ENCODE peak calls at places on chromosomes 6 and 20, in four cellular contexts. One of them, this sample, is unnamed.

GRCh38 chr20:36060676-36061075 is 92.3 kb downstream of the CNBD2 start:
- DNase-seq in stimulated activated CD8-positive, alpha-beta memory T cell treated with anti-CD3 and anti-CD28 coated beads, Interleukin-12 subunit alpha, Interleukin-12 subunit beta, amount 100 ng/mL, for 4 hours: no peak
- DNase-seq in stimulated activated naive B cell treated with anti-CD40 and anti-IgM and Interleukin-4, amounts not matched to agents 10 μg/mL and 1 μg/mL and 100 μg/mL, for 72 hours: no peak
- DNase-seq in GF-D8: no peak
- DNase-seq in this sample: no peak

GRCh38 chr6:142474446-142475289 is 172.9 kb downstream of the ADGRG6 start:
- DNase-seq in stimulated activated CD8-positive, alpha-beta memory T cell treated with anti-CD3 and anti-CD28 coated beads, Interleukin-12 subunit alpha, Interleukin-12 subunit beta, amount 100 ng/mL, for 4 hours: no peak
- DNase-seq in stimulated activated naive B cell treated with anti-CD40 and anti-IgM and Interleukin-4, amounts not matched to agents 10 μg/mL and 1 μg/mL and 100 μg/mL, for 72 hours: no peak
- DNase-seq in GF-D8: no peak
- DNase-seq in this sample: peak

GRCh38 chr6:104639671-104640070 is 220.0 kb downstream of the HACE1 start:
- DNase-seq in stimulated activated CD8-positive, alpha-beta memory T cell treated with anti-CD3 and anti-CD28 coated beads, Interleukin-12 subunit alpha, Interleukin-12 subunit beta, amount 100 ng/mL, for 4 hours: no peak
- DNase-seq in stimulated activated naive B cell treated with anti-CD40 and anti-IgM and Interleukin-4, amounts not matched to agents 10 μg/mL and 1 μg/mL and 100 μg/mL, for 72 hours: no peak
- DNase-seq in GF-D8: peak
- DNase-seq in this sample: peak

GRCh38 chr20:59006167-59006863 is 739 bp downstream of the CTSZ start:
- DNase-seq in stimulated activated CD8-positive, alpha-beta memory T cell treated with anti-CD3 and anti-CD28 coated beads, Interleukin-12 subunit alpha, Interleukin-12 subunit beta, amount 100 ng/mL, for 4 hours: no peak
- DNase-seq in stimulated activated naive B cell treated with anti-CD40 and anti-IgM and Interleukin-4, amounts not matched to agents 10 μg/mL and 1 μg/mL and 100 μg/mL, for 72 hours: peak
- DNase-seq in GF-D8: no peak
- DNase-seq in this sample: no peak

GRCh38 chr6:131419698-131420097 is 153.3 kb upstream of the ARG1 start:
- DNase-seq in stimulated activated CD8-positive, alpha-beta memory T cell treated with anti-CD3 and anti-CD28 coated beads, Interleukin-12 subunit alpha, Interleukin-12 subunit beta, amount 100 ng/mL, for 4 hours: no peak
- DNase-seq in stimulated activated naive B cell treated with anti-CD40 and anti-IgM and Interleukin-4, amounts not matched to agents 10 μg/mL and 1 μg/mL and 100 μg/mL, for 72 hours: no peak
- DNase-seq in GF-D8: no peak
- DNase-seq in this sample: no peak

GRCh38 chr6:147642458-147642857 is 134.0 kb downstream of the SAMD5 start:
- DNase-seq in stimulated activated CD8-positive, alpha-beta memory T cell treated with anti-CD3 and anti-CD28 coated beads, Interleukin-12 subunit alpha, Interleukin-12 subunit beta, amount 100 ng/mL, for 4 hours: no peak
- DNase-seq in stimulated activated naive B cell treated with anti-CD40 and anti-IgM and Interleukin-4, amounts not matched to agents 10 μg/mL and 1 μg/mL and 100 μg/mL, for 72 hours: no peak
- DNase-seq in GF-D8: no peak
- DNase-seq in this sample: no peak

GRCh38 chr6:30207619-30208295 is 5.4 kb downstream of the TRIM26 start:
- DNase-seq in stimulated activated CD8-positive, alpha-beta memory T cell treated with anti-CD3 and anti-CD28 coated beads, Interleukin-12 subunit alpha, Interleukin-12 subunit beta, amount 100 ng/mL, for 4 hours: no peak
- DNase-seq in stimulated activated naive B cell treated with anti-CD40 and anti-IgM and Interleukin-4, amounts not matched to agents 10 μg/mL and 1 μg/mL and 100 μg/mL, for 72 hours: no peak
- DNase-seq in GF-D8: no peak
- DNase-seq in this sample: no peak

GRCh38 chr6:119466226-119466625 is 116.7 kb upstream of the MAN1A1 start:
- DNase-seq in stimulated activated CD8-positive, alpha-beta memory T cell treated with anti-CD3 and anti-CD28 coated beads, Interleukin-12 subunit alpha, Interleukin-12 subunit beta, amount 100 ng/mL, for 4 hours: no peak
- DNase-seq in stimulated activated naive B cell treated with anti-CD40 and anti-IgM and Interleukin-4, amounts not matched to agents 10 μg/mL and 1 μg/mL and 100 μg/mL, for 72 hours: no peak
- DNase-seq in GF-D8: no peak
- DNase-seq in this sample: no peak

GRCh38 chr6:48894469-48894868 is 568.6 kb downstream of the MMUT start:
- DNase-seq in stimulated activated CD8-positive, alpha-beta memory T cell treated with anti-CD3 and anti-CD28 coated beads, Interleukin-12 subunit alpha, Interleukin-12 subunit beta, amount 100 ng/mL, for 4 hours: no peak
- DNase-seq in stimulated activated naive B cell treated with anti-CD40 and anti-IgM and Interleukin-4, amounts not matched to agents 10 μg/mL and 1 μg/mL and 100 μg/mL, for 72 hours: no peak
- DNase-seq in GF-D8: no peak
- DNase-seq in this sample: no peak

GRCh38 chr6:167825759-167826229 is 917 bp upstream of the AFDN start:
- DNase-seq in stimulated activated CD8-positive, alpha-beta memory T cell treated with anti-CD3 and anti-CD28 coated beads, Interleukin-12 subunit alpha, Interleukin-12 subunit beta, amount 100 ng/mL, for 4 hours: no peak
- DNase-seq in stimulated activated naive B cell treated with anti-CD40 and anti-IgM and Interleukin-4, amounts not matched to agents 10 μg/mL and 1 μg/mL and 100 μg/mL, for 72 hours: no peak
- DNase-seq in GF-D8: no peak
- DNase-seq in this sample: no peak

GRCh38 chr6:1131285-1132079 is 180.4 kb upstream of the FOXQ1 start:
- DNase-seq in stimulated activated CD8-positive, alpha-beta memory T cell treated with anti-CD3 and anti-CD28 coated beads, Interleukin-12 subunit alpha, Interleukin-12 subunit beta, amount 100 ng/mL, for 4 hours: no peak
- DNase-seq in stimulated activated naive B cell treated with anti-CD40 and anti-IgM and Interleukin-4, amounts not matched to agents 10 μg/mL and 1 μg/mL and 100 μg/mL, for 72 hours: no peak
- DNase-seq in GF-D8: no peak
- DNase-seq in this sample: no peak

GRCh38 chr6:142853244-142854180 is 91.5 kb downstream of the HIVEP2 start:
- DNase-seq in stimulated activated CD8-positive, alpha-beta memory T cell treated with anti-CD3 and anti-CD28 coated beads, Interleukin-12 subunit alpha, Interleukin-12 subunit beta, amount 100 ng/mL, for 4 hours: no peak
- DNase-seq in stimulated activated naive B cell treated with anti-CD40 and anti-IgM and Interleukin-4, amounts not matched to agents 10 μg/mL and 1 μg/mL and 100 μg/mL, for 72 hours: no peak
- DNase-seq in GF-D8: no peak
- DNase-seq in this sample: no peak

GRCh38 chr20:34703061-34703572 is 1.0 kb upstream of the TP53INP2 start:
- DNase-seq in stimulated activated CD8-positive, alpha-beta memory T cell treated with anti-CD3 and anti-CD28 coated beads, Interleukin-12 subunit alpha, Interleukin-12 subunit beta, amount 100 ng/mL, for 4 hours: no peak
- DNase-seq in stimulated activated naive B cell treated with anti-CD40 and anti-IgM and Interleukin-4, amounts not matched to agents 10 μg/mL and 1 μg/mL and 100 μg/mL, for 72 hours: no peak
- DNase-seq in GF-D8: no peak
- DNase-seq in this sample: no peak

GRCh38 chr6:10510592-10511367 is 10.4 kb upstream of the GCNT2 start:
- DNase-seq in stimulated activated CD8-positive, alpha-beta memory T cell treated with anti-CD3 and anti-CD28 coated beads, Interleukin-12 subunit alpha, Interleukin-12 subunit beta, amount 100 ng/mL, for 4 hours: no peak
- DNase-seq in stimulated activated naive B cell treated with anti-CD40 and anti-IgM and Interleukin-4, amounts not matched to agents 10 μg/mL and 1 μg/mL and 100 μg/mL, for 72 hours: peak
- DNase-seq in GF-D8: peak
- DNase-seq in this sample: peak

GRCh38 chr20:32527447-32528055 is 57.6 kb downstream of the NOL4L start:
- DNase-seq in stimulated activated CD8-positive, alpha-beta memory T cell treated with anti-CD3 and anti-CD28 coated beads, Interleukin-12 subunit alpha, Interleukin-12 subunit beta, amount 100 ng/mL, for 4 hours: no peak
- DNase-seq in stimulated activated naive B cell treated with anti-CD40 and anti-IgM and Interleukin-4, amounts not matched to agents 10 μg/mL and 1 μg/mL and 100 μg/mL, for 72 hours: no peak
- DNase-seq in GF-D8: no peak
- DNase-seq in this sample: no peak

GRCh38 chr6:27608916-27609883 is 136.3 kb upstream of the ZNF184 start:
- DNase-seq in stimulated activated CD8-positive, alpha-beta memory T cell treated with anti-CD3 and anti-CD28 coated beads, Interleukin-12 subunit alpha, Interleukin-12 subunit beta, amount 100 ng/mL, for 4 hours: no peak
- DNase-seq in stimulated activated naive B cell treated with anti-CD40 and anti-IgM and Interleukin-4, amounts not matched to agents 10 μg/mL and 1 μg/mL and 100 μg/mL, for 72 hours: no peak
- DNase-seq in GF-D8: no peak
- DNase-seq in this sample: peak